ENCODE peak calls at places on chromosome 22, in four cellular contexts. H, G, A and C are unnamed samples.

GRCh38 chr22:26620197-26620596 is 1.6 kb upstream of the CRYBA4 start:
- DNase-seq in H (no peak), G (no peak), A (no peak), C (no peak)

GRCh38 chr22:32352681-32353080 is 5.0 kb upstream of the RFPL3 start:
- DNase-seq in H (no peak), G (no peak), A (peak), C (no peak)

GRCh38 chr22:41048791-41049717 is 43.3 kb upstream of the EP300 start:
- DNase-seq in H (peak), G (peak), A (peak), C (peak)

GRCh38 chr22:49433717-49434611 is 393.7 kb downstream of the BRD1 start:
- DNase-seq in H (no peak), G (peak), A (no peak), C (no peak)

GRCh38 chr22:36252754-36253522 is at the start of gene APOL1:
- DNase-seq in H (no peak), G (peak), A (no peak), C (no peak)

GRCh38 chr22:45009881-45010531 is at the start of gene PHF21B:
- DNase-seq in H (no peak), G (peak), A (peak), C (peak)

GRCh38 chr22:45308624-45309421 is 911 bp upstream of the FAM118A start:
- DNase-seq in H (no peak), G (peak), A (no peak), C (no peak)

GRCh38 chr22:44341431-44342346 is 28.9 kb upstream of the SHISAL1 start:
- DNase-seq in H (no peak), G (no peak), A (no peak), C (no peak)

GRCh38 chr22:47647720-47648119 is 885.3 kb downstream of the TBC1D22A start:
- DNase-seq in H (no peak), G (no peak), A (no peak), C (no peak)

GRCh38 chr22:24244144-24244787 is 616 bp downstream of the GGT5 start:
- DNase-seq in H (no peak), G (peak), A (no peak), C (no peak)

GRCh38 chr22:24325105-24325757 is 54.6 kb downstream of the SPECC1L start:
- DNase-seq in H (no peak), G (no peak), A (no peak), C (no peak)

GRCh38 chr22:31090217-31091085 is 9.3 kb downstream of the SMTN start:
- DNase-seq in H (no peak), G (no peak), A (no peak), C (no peak)

GRCh38 chr22:50044485-50045143 is 13.5 kb downstream of the TTLL8 start:
- DNase-seq in H (no peak), G (peak), A (peak), C (no peak)

GRCh38 chr22:35480627-35481565 is 59.7 kb upstream of the RASD2 start:
- DNase-seq in H (no peak), G (no peak), A (no peak), C (no peak)

GRCh38 chr22:33023119-33023827 is 34.9 kb downstream of the SYN3 start:
- DNase-seq in H (no peak), G (no peak), A (no peak), C (no peak)

GRCh38 chr22:40654522-40655167 is 18.1 kb upstream of the MRTFA start:
- DNase-seq in H (no peak), G (no peak), A (no peak), C (peak)

GRCh38 chr22:40415531-40416266 is 45.3 kb downstream of the SGSM3 start:
- DNase-seq in H (no peak), G (peak), A (no peak), C (peak)

GRCh38 chr22:43446037-43446803 is 34.4 kb downstream of the MPPED1 start:
- DNase-seq in H (no peak), G (no peak), A (no peak), C (no peak)

GRCh38 chr22:17672417-17672991 is 33.9 kb downstream of the BCL2L13 start:
- DNase-seq in H (no peak), G (no peak), A (no peak), C (no peak)

GRCh38 chr22:25368271-25368670 is 148.8 kb downstream of the CRYBB2 start:
- DNase-seq in H (no peak), G (peak), A (no peak), C (peak)

GRCh38 chr22:40414306-40414705 is 43.9 kb downstream of the SGSM3 start:
- DNase-seq in H (no peak), G (no peak), A (no peak), C (no peak)

GRCh38 chr22:45816771-45817170 is 145.1 kb downstream of the ATXN10 start:
- DNase-seq in H (no peak), G (no peak), A (no peak), C (no peak)

GRCh38 chr22:43546186-43546585 is 134.4 kb downstream of the MPPED1 start:
- DNase-seq in H (no peak), G (no peak), A (no peak), C (no peak)

GRCh38 chr22:17796695-17797094 is 22.4 kb upstream of the BID start:
- DNase-seq in H (no peak), G (no peak), A (no peak), C (no peak)

GRCh38 chr22:46678003-46678657 is 57.9 kb downstream of the GRAMD4 start:
- DNase-seq in H (no peak), G (no peak), A (peak), C (no peak)

GRCh38 chr22:36194971-36195370 is 6.6 kb downstream of the APOL4 start:
- DNase-seq in H (no peak), G (no peak), A (no peak), C (peak)

GRCh38 chr22:50275181-50276055 is 5.2 kb upstream of the MAPK11 start:
- DNase-seq in H (no peak), G (no peak), A (no peak), C (no peak)

GRCh38 chr22:25363474-25363873 is 144.0 kb downstream of the CRYBB2 start:
- DNase-seq in H (no peak), G (peak), A (no peak), C (no peak)

GRCh38 chr22:33850227-33850626 is 70.0 kb downstream of the LARGE1 start:
- DNase-seq in H (no peak), G (no peak), A (no peak), C (no peak)

GRCh38 chr22:26565181-26565580 is 24.8 kb downstream of the TPST2 start:
- DNase-seq in H (no peak), G (peak), A (no peak), C (no peak)

GRCh38 chr22:47012589-47013365 is 250.3 kb downstream of the TBC1D22A start:
- DNase-seq in H (no peak), G (peak), A (no peak), C (no peak)

GRCh38 chr22:44882226-44882905 is 127.4 kb downstream of the PHF21B start:
- DNase-seq in H (no peak), G (peak), A (peak), C (no peak)

GRCh38 chr22:24440718-24441405 is 13.5 kb downstream of the ADORA2A start:
- DNase-seq in H (no peak), G (peak), A (no peak), C (peak)

GRCh38 chr22:25358421-25359170 is 139.2 kb downstream of the CRYBB2 start:
- DNase-seq in H (no peak), G (peak), A (no peak), C (peak)

GRCh38 chr22:47231759-47232158 is 469.3 kb downstream of the TBC1D22A start:
- DNase-seq in H (no peak), G (no peak), A (no peak), C (no peak)

GRCh38 chr22:33726294-33726711 is 194.0 kb downstream of the LARGE1 start:
- DNase-seq in H (no peak), G (no peak), A (no peak), C (peak)

GRCh38 chr22:27998511-27999410 is 79.7 kb upstream of the PITPNB start:
- DNase-seq in H (no peak), G (peak), A (peak), C (no peak)

GRCh38 chr22:47398491-47398890 is 636.0 kb downstream of the TBC1D22A start:
- DNase-seq in H (no peak), G (no peak), A (no peak), C (no peak)

GRCh38 chr22:22700631-22701030 is 56.2 kb downstream of the GGTLC2 start:
- DNase-seq in H (no peak), G (no peak), A (no peak), C (no peak)

DNA sequence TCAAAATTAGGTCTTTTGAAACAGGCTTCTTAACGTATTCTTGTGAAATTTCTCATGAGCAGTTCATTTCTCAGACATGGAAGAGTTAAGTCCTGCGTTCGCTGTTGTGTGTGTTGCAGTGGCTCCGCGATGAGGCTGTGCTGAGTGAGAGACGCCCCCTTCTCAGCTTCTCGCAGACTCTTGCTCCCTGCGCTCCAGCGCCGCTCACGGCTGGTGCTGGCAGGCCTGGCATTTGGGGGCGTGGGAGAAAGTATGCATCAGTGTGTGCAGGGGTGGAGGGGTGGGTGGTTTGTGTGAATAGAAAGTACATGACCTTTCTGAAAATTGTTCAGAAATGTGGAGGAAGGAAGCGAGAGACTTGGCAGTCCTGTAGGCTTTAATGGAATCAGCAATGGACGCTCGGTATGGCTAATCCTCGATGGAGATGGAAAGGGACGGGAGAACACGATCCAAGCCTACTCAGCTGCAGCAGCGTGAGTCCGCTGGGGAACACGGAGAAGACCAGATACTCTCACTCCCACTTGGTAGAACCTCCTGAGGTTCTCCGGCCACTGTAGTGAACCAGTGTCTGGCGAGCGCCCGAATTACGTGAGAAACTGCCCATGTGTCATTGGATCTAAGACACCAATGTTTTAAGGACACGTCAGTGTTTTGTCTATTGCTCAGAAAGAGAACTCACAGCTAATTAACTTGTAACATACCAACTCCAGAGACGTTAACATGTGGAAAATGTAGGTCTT is 5.9 kb downstream of the TAB1 start:
- DNase-seq in H (peak), G (peak), A (peak), C (no peak)
- H3K27ac ChIP-seq in H (peak), G (no peak), A (no peak), C (no peak)

DNA sequence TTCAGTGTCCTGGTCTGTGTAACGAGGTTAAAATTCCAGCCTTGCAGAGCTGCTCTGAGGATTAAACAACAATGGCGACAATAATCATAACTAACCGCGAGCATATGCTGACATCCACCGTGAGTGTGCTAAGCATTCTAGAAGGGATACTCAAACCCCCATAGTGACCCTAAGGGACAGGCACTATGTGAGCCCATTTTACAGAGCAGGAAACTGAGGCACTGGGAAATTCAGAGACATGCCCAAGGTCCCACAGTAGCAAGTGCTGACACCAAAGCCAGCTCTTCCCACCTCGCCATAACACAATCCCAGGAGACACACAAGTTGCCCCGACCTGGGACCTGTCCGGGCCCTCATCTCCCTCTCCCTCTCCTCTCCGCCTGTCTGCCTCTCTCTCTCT is 14.6 kb upstream of the MFNG start:
- DNase-seq in H (no peak), G (no peak), A (no peak), C (no peak)
- H3K27ac ChIP-seq in H (no peak), G (peak), A (peak), C (peak)

DNA sequence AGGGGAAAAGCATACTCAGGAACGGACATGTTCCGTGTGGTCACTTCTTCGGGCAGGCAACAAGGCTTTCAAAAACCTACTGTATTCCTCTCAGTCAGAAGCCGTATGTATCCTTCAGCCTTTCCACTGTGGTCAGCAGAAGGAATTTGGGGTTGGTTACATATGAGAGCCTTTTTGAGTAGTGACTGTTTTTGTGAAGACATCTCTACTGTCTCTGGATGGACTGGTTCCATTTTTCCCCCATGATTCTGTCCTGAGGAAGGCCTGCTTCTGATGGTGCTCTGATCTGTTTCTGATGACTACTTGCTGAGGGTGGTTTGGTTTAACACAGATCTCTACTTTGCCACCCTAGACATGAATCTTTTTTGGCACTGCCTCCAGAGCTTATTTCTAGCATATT is 63.7 kb upstream of the HORMAD2 start:
- DNase-seq in H (no peak), G (no peak), A (no peak), C (no peak)
- H3K27ac ChIP-seq in H (no peak), G (no peak), A (no peak), C (no peak)

GRCh38 chr22:20107951-20108756 is 7.8 kb upstream of the RANBP1 start:
- DNase-seq in H (no peak), G (peak), A (peak), C (no peak)

GRCh38 chr22:20107471-20107901 is 8.4 kb upstream of the RANBP1 start:
- DNase-seq in H (no peak), G (peak), A (peak), C (no peak)

GRCh38 chr22:20106205-20106848 is 9.6 kb upstream of the RANBP1 start:
- DNase-seq in H (no peak), G (peak), A (no peak), C (no peak)

GRCh38 chr22:20106849-20107237 is 9.1 kb upstream of the RANBP1 start:
- DNase-seq in H (no peak), G (peak), A (peak), C (no peak)

DNA sequence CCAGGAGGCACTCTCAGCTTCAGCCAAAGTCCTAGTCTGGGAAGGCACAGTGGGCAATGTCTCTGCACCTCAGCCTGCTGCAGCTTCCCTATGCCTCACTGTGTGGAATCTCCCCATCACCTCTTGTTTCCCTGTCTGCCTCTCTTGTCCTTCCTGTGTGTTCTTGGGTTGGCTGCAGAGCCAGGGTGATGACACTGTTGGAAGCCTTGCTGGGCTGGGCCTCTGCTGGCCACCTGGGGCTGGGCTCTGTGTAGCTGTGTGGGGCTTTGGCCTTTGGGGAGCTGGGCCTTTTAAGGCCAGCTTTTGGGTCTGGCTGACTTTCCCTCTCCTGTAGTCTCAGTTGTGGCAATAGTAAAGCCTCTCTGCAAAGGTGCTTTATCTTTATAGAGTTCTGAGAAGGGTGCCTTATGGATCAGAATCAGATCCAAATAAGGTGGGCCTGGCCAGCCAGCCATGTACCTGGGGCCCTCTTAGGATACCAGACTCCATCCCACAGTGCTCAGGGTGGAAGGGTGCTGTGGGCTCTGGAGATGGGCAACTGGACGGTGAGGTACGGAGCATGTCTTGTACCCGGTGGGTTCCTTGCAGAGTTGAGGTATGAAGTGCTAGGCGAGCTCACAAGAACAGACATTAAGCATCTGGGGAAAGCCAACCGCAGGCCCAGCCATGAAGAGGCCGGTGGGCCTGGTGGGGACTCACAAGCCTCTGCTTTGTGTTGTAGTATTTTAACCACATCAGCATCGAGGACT is 10.3 kb upstream of the RANBP1 start:
- DNase-seq in H (no peak), G (peak), A (peak), C (no peak)
- H3K27ac ChIP-seq in H (no peak), G (no peak), A (no peak), C (no peak)

GRCh38 chr22:42072606-42073330 is 1.3 kb upstream of the PHETA2 start:
- DNase-seq in H (no peak), G (no peak), A (no peak), C (no peak)

GRCh38 chr22:42074153-42074750 is at the start of gene PHETA2:
- DNase-seq in H (no peak), G (peak), A (peak), C (peak)

GRCh38 chr22:42074846-42075245 is 798 bp downstream of the PHETA2 start:
- DNase-seq in H (no peak), G (no peak), A (no peak), C (no peak)

GRCh38 chr22:42075277-42075676 is 1.2 kb downstream of the PHETA2 start:
- DNase-seq in H (no peak), G (no peak), A (no peak), C (peak)

DNA sequence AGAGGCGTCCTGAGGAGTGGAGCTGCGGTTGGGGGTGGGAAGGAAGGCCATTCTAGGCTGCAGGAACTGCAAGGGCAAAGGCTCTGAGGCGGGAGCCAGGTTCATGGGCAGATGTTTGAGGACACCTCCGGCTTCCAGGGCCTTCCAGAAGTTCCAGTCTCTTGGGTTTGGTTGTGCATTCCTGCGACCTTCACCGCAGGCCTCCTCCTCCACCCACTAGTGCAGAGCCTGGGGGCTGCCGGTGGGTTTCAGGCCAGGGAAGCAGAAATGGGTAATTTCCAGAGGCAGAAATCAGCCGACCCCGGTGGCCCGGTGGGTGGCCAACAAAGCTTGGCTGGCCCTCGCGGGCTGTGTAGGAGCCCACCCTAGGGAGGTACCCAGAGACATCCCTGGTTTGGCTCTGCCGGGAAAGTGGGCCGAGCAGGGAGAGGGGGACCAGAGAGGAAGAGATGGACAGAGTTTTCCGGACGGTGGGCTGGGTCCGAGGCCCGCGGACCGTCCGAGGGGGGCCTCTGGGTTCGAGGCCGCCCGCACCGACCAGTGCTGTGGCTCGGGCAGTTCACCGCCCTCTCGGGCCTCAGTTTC is 388 bp upstream of the PHETA2 start:
- DNase-seq in H (no peak), G (no peak), A (no peak), C (peak)
- H3K27ac ChIP-seq in H (peak), G (peak), A (peak), C (peak)